ENCODE peak calls at places on chromosomes 7 and 10, in six cellular contexts. C is amniotic stem cell; W is dermis blood vessel endothelial cell; D is LoVo; R is activated effector memory CD4-positive, alpha-beta T cell treated with anti-CD3 and anti-CD28 coated beads, Interleukin-2, amount 50 U/mL, for 16 hours; H is foreskin melanocyte. T is an unnamed sample.

GRCh38 chr7:70072220-70072619 is 473.9 kb downstream of the AUTS2 start:
- DNase-seq in R (no peak), H (peak), D (no peak), C (no peak), W (no peak), T (peak)

GRCh38 chr10:117541909-117542705 is 439 bp upstream of the EMX2 start:
- DNase-seq in R (no peak), C (no peak), H (no peak), D (peak), W (peak), T (peak)

GRCh38 chr10:74746813-74747212 is 79.6 kb upstream of the KAT6B start:
- DNase-seq in W (no peak), R (no peak), C (no peak), H (no peak), D (no peak), T (no peak)

GRCh38 chr10:9243861-9244515 is 1189.5 kb downstream of the GATA3 start:
- DNase-seq in C (no peak), H (no peak), R (no peak), W (no peak), D (no peak), T (no peak)

GRCh38 chr10:11058965-11059364 is 41.3 kb downstream of the CELF2 start:
- DNase-seq in D (no peak), W (peak), H (peak), R (no peak), C (no peak), T (no peak)

GRCh38 chr7:121032645-121033460 is 44.3 kb downstream of the CPED1 start:
- DNase-seq in H (no peak), R (no peak), W (peak), C (no peak), D (no peak), T (peak)

GRCh38 chr7:6637544-6638229 is 569 bp downstream of the ZNF316 start:
- DNase-seq in R (peak), H (no peak), W (peak), D (peak), C (no peak), T (peak)

GRCh38 chr10:72000073-72001025 is 36.2 kb downstream of the CHST3 start:
- DNase-seq in R (no peak), D (no peak), W (no peak), C (no peak), H (no peak), T (peak)

GRCh38 chr7:55024776-55025175 is 6.0 kb downstream of the EGFR start:
- DNase-seq in H (no peak), D (no peak), W (no peak), C (no peak), R (no peak), T (no peak)

GRCh38 chr10:26627320-26627719 is 70.2 kb upstream of the PDSS1 start:
- DNase-seq in H (peak), W (no peak), C (no peak), R (no peak), D (no peak), T (peak)

GRCh38 chr10:5618829-5619228 is 47.6 kb downstream of the ASB13 start:
- DNase-seq in D (no peak), H (no peak), C (no peak), R (no peak), W (no peak), T (no peak)

GRCh38 chr10:46523119-46523880 is 33.2 kb downstream of the GPRIN2 start:
- DNase-seq in W (no peak), D (peak), R (peak), C (no peak), H (no peak), T (peak)

GRCh38 chr10:124744688-124745055 is 494 bp upstream of the FAM53B start:
- DNase-seq in W (peak), C (peak), R (no peak), D (no peak), H (no peak), T (no peak)

GRCh38 chr10:14879055-14879800 is 562 bp downstream of the SUV39H2 start:
- DNase-seq in D (no peak), R (peak), C (no peak), H (no peak), W (peak), T (peak)

GRCh38 chr7:464712-465461 is 54.8 kb downstream of the PDGFA start:
- DNase-seq in R (peak), H (peak), D (no peak), C (no peak), W (peak), T (no peak)

GRCh38 chr10:16787361-16787791 is 29.8 kb downstream of the RSU1 start:
- DNase-seq in C (no peak), H (no peak), W (no peak), R (peak), D (no peak), T (no peak)

GRCh38 chr7:19024261-19024660 is 93.2 kb downstream of the TWIST1 start:
- DNase-seq in C (no peak), W (no peak), H (no peak), R (no peak), D (no peak), T (no peak)

GRCh38 chr7:87831127-87831526 is 45.0 kb downstream of the SLC25A40 start:
- DNase-seq in H (no peak), W (no peak), C (no peak), R (no peak), D (no peak), T (no peak)

GRCh38 chr7:163298-163695 is 29.1 kb upstream of the FAM20C start:
- DNase-seq in D (no peak), W (no peak), C (no peak), H (no peak), R (no peak), T (no peak)

GRCh38 chr7:17829001-17829400 is 111.3 kb downstream of the SNX13 start:
- DNase-seq in R (no peak), D (no peak), W (no peak), H (no peak), C (no peak), T (no peak)

GRCh38 chr7:87702326-87702725 is 74.1 kb downstream of the RUNDC3B start:
- DNase-seq in D (no peak), W (peak), C (peak), H (no peak), R (no peak), T (no peak)

GRCh38 chr7:1110358-1110757 is 22.4 kb downstream of the GPER1 start:
- DNase-seq in R (no peak), D (no peak), W (no peak), H (no peak), C (no peak), T (no peak)

GRCh38 chr7:111090834-111091233 is at the start of gene LRRN3:
- DNase-seq in D (no peak), H (peak), R (peak), C (peak), W (no peak), T (peak)

GRCh38 chr10:87634311-87634710 is 25.4 kb upstream of the PAPSS2 start:
- DNase-seq in H (no peak), C (no peak), D (no peak), R (no peak), W (no peak), T (no peak)

GRCh38 chr7:21099955-21100354 is 313.3 kb upstream of the SP8 start:
- DNase-seq in R (no peak), D (no peak), C (no peak), W (no peak), H (no peak), T (no peak)

GRCh38 chr10:4343798-4344370 is 482.1 kb upstream of the AKR1E2 start:
- DNase-seq in W (no peak), C (no peak), D (no peak), R (no peak), H (peak), T (no peak)

GRCh38 chr7:74441801-74442200 is 11.9 kb upstream of the GTF2IRD1 start:
- DNase-seq in C (no peak), H (peak), W (no peak), D (no peak), R (no peak), T (no peak)

GRCh38 chr7:155300641-155301452 is 3.2 kb downstream of the INSIG1 start:
- DNase-seq in C (no peak), R (no peak), D (no peak), W (no peak), H (no peak), T (no peak)

GRCh38 chr10:98956576-98957260 is 278.9 kb downstream of the HPSE2 start:
- DNase-seq in C (no peak), W (no peak), H (peak), D (peak), R (no peak), T (no peak)

GRCh38 chr10:55223352-55223751 is 422.3 kb upstream of the PCDH15 start:
- DNase-seq in D (no peak), H (no peak), W (no peak), R (no peak), C (no peak), T (no peak)

T was measured in NCI-H69.